ENCODE peak calls at places on chromosomes 4 and X, in four cellular contexts. One of them, this sample, is unnamed.

GRCh38 chrX:153491351-153492152 is 3.2 kb upstream of the BGN start:
- DNase-seq in SW480: no peak
- DNase-seq in GM13976: no peak
- DNase-seq in kidney glomerular epithelial cell: no peak
- DNase-seq in this sample: no peak

GRCh38 chr4:70591955-70592582 is at the start of gene AMBN:
- DNase-seq in SW480: no peak
- DNase-seq in GM13976: no peak
- DNase-seq in kidney glomerular epithelial cell: no peak
- DNase-seq in this sample: no peak

GRCh38 chr4:164012396-164013027 is 518.0 kb downstream of the TMA16 start:
- DNase-seq in SW480: peak
- DNase-seq in GM13976: peak
- DNase-seq in kidney glomerular epithelial cell: no peak
- DNase-seq in this sample: peak

GRCh38 chrX:87636533-87636932 is 118.9 kb downstream of the KLHL4 start:
- DNase-seq in SW480: peak
- DNase-seq in GM13976: no peak
- DNase-seq in kidney glomerular epithelial cell: no peak
- DNase-seq in this sample: no peak

GRCh38 chrX:140040397-140040796 is 75.1 kb upstream of the CXorf66 start:
- DNase-seq in SW480: peak
- DNase-seq in GM13976: no peak
- DNase-seq in kidney glomerular epithelial cell: peak
- DNase-seq in this sample: no peak

GRCh38 chr4:160316036-160316435 is 1213.2 kb downstream of the RAPGEF2 start:
- DNase-seq in SW480: no peak
- DNase-seq in GM13976: no peak
- DNase-seq in kidney glomerular epithelial cell: no peak
- DNase-seq in this sample: no peak

GRCh38 chr4:83438719-83439118 is 16.9 kb downstream of the HELQ start:
- DNase-seq in SW480: no peak
- DNase-seq in GM13976: no peak
- DNase-seq in kidney glomerular epithelial cell: no peak
- DNase-seq in this sample: no peak

GRCh38 chrX:154317391-154318000 is 21.9 kb downstream of the TKTL1 start:
- DNase-seq in SW480: peak
- DNase-seq in GM13976: no peak
- DNase-seq in kidney glomerular epithelial cell: no peak
- DNase-seq in this sample: no peak

GRCh38 chrX:14032383-14032782 is 2.7 kb upstream of the GEMIN8 start:
- DNase-seq in SW480: peak
- DNase-seq in GM13976: peak
- DNase-seq in kidney glomerular epithelial cell: peak
- DNase-seq in this sample: peak

GRCh38 chr4:82721819-82722423 is 76.7 kb downstream of the SCD5 start:
- DNase-seq in SW480: peak
- DNase-seq in GM13976: peak
- DNase-seq in kidney glomerular epithelial cell: no peak
- DNase-seq in this sample: no peak

GRCh38 chr4:149493492-149493891 is 322.2 kb downstream of the IQCM start:
- DNase-seq in SW480: no peak
- DNase-seq in GM13976: no peak
- DNase-seq in kidney glomerular epithelial cell: peak
- DNase-seq in this sample: no peak

GRCh38 chr4:48315728-48316630 is 25.4 kb upstream of the SLAIN2 start:
- DNase-seq in SW480: peak
- DNase-seq in GM13976: peak
- DNase-seq in kidney glomerular epithelial cell: peak
- DNase-seq in this sample: peak

GRCh38 chr4:153785830-153786721 is 2.8 kb downstream of the SFRP2 start:
- DNase-seq in SW480: peak
- DNase-seq in GM13976: peak
- DNase-seq in kidney glomerular epithelial cell: peak
- DNase-seq in this sample: peak

GRCh38 chr4:114015444-114015899 is 36.0 kb upstream of the ARSJ start:
- DNase-seq in SW480: no peak
- DNase-seq in GM13976: no peak
- DNase-seq in kidney glomerular epithelial cell: peak
- DNase-seq in this sample: no peak

GRCh38 chrX:95330292-95330691 is 1354.3 kb upstream of the DIAPH2 start:
- DNase-seq in SW480: no peak
- DNase-seq in GM13976: no peak
- DNase-seq in kidney glomerular epithelial cell: no peak
- DNase-seq in this sample: no peak

GRCh38 chr4:83125738-83126141 is 11.2 kb upstream of the PLAC8 start:
- DNase-seq in SW480: no peak
- DNase-seq in GM13976: no peak
- DNase-seq in kidney glomerular epithelial cell: no peak
- DNase-seq in this sample: no peak

GRCh38 chrX:141641138-141641537 is 51.6 kb downstream of the SPANXA2 start:
- DNase-seq in SW480: no peak
- DNase-seq in GM13976: no peak
- DNase-seq in kidney glomerular epithelial cell: no peak
- DNase-seq in this sample: no peak

GRCh38 chr4:1512738-1513660 is 106.8 kb upstream of the NKX1-1 start:
- DNase-seq in SW480: peak
- DNase-seq in GM13976: no peak
- DNase-seq in kidney glomerular epithelial cell: peak
- DNase-seq in this sample: no peak

GRCh38 chrX:132855760-132856341 is 102.6 kb downstream of the HS6ST2 start:
- DNase-seq in SW480: no peak
- DNase-seq in GM13976: no peak
- DNase-seq in kidney glomerular epithelial cell: no peak
- DNase-seq in this sample: no peak

GRCh38 chrX:84188320-84188834 is 378 bp upstream of the RPS6KA6 start:
- DNase-seq in SW480: peak
- DNase-seq in GM13976: peak
- DNase-seq in kidney glomerular epithelial cell: no peak
- DNase-seq in this sample: peak

GRCh38 chr4:119692001-119692400 is 63.4 kb upstream of the PDE5A start:
- DNase-seq in SW480: no peak
- DNase-seq in GM13976: no peak
- DNase-seq in kidney glomerular epithelial cell: no peak
- DNase-seq in this sample: no peak

GRCh38 chr4:13527983-13528822 is 16.1 kb downstream of the NKX3-2 start:
- DNase-seq in SW480: no peak
- DNase-seq in GM13976: peak
- DNase-seq in kidney glomerular epithelial cell: no peak
- DNase-seq in this sample: peak